ENCODE peak calls at places on chromosome 10, in seven cellular contexts. P is left ventricle myocardium inferior, U is aorta, T is AG04450, Q is transverse colon, D is SJSA1, N is fibroblast of lung. K is an unnamed sample.

GRCh38 chr10:129929343-129930297 is 34.5 kb downstream of the EBF3 start:
- DNase-seq in P (peak; percentile 11), U (no peak), T (no peak), Q (no peak), D (no peak), N (no peak), K (no peak)

GRCh38 chr10:131050162-131050766 is 261.3 kb downstream of the TCERG1L start:
- DNase-seq in P (no peak), U (no peak), T (no peak), Q (no peak), D (no peak), N (no peak), K (no peak)

GRCh38 chr10:6162589-6163356 is 40.0 kb upstream of the PFKFB3 start:
- DNase-seq in P (no peak), U (peak; percentile 26), T (no peak), Q (peak; percentile 39), D (no peak), N (no peak), K (no peak)

GRCh38 chr10:3126741-3127342 is 45.7 kb downstream of the PITRM1 start:
- DNase-seq in P (peak; percentile 56), U (peak; percentile 66), T (no peak), Q (peak; percentile 60), D (no peak), N (no peak), K (no peak)

GRCh38 chr10:118584181-118584954 is 11.1 kb downstream of the PRLHR start:
- DNase-seq in P (no peak), U (no peak), T (peak; percentile 7), Q (no peak), D (no peak), N (peak; percentile 63), K (no peak)

GRCh38 chr10:117136391-117136975 is 1.6 kb downstream of the VAX1 start:
- DNase-seq in P (no peak), U (no peak), T (no peak), Q (no peak), D (no peak), N (no peak), K (no peak)

GRCh38 chr10:30687698-30688213 is 58.2 kb upstream of the LYZL2 start:
- DNase-seq in P (peak; percentile 64), U (peak; percentile 85), T (peak; percentile 45), Q (peak; percentile 80), D (peak; percentile 81), N (peak; percentile 74), K (peak; percentile 65)

GRCh38 chr10:93542358-93542791 is 24.1 kb upstream of the FFAR4 start:
- DNase-seq in P (peak; percentile 71), U (no peak), T (no peak), Q (peak; percentile 80), D (no peak), N (peak; percentile 39), K (no peak)

GRCh38 chr10:121880842-121881423 is 46.9 kb downstream of the ATE1 start:
- DNase-seq in P (no peak), U (no peak), T (no peak), Q (no peak), D (no peak), N (peak; percentile 72), K (no peak)

GRCh38 chr10:42977032-42977416 is 99.8 kb upstream of the RET start:
- DNase-seq in P (no peak), U (no peak), T (no peak), Q (peak; percentile 4), D (no peak), N (no peak), K (no peak)

GRCh38 chr10:100510533-100511308 is 8.9 kb downstream of the SEC31B start:
- DNase-seq in P (no peak), U (no peak), T (no peak), Q (no peak), D (no peak), N (no peak), K (peak; percentile 37)

GRCh38 chr10:119030421-119031250 is 1.1 kb downstream of the NANOS1 start:
- DNase-seq in P (peak; percentile 39), U (no peak), T (no peak), Q (peak; percentile 60), D (no peak), N (peak; percentile 55), K (peak; percentile 56)

GRCh38 chr10:112843623-112844022 is 106.4 kb upstream of the TCF7L2 start:
- DNase-seq in P (no peak), U (no peak), T (no peak), Q (no peak), D (no peak), N (no peak), K (no peak)

GRCh38 chr10:71036586-71036985 is 148.2 kb upstream of the PCBD1 start:
- DNase-seq in P (no peak), U (no peak), T (no peak), Q (no peak), D (no peak), N (no peak), K (no peak)

GRCh38 chr10:31927597-31928530 is 767 bp downstream of the ARHGAP12 start:
- DNase-seq in P (peak; percentile 44), U (peak; percentile 68), T (no peak), Q (peak; percentile 62), D (peak; percentile 56), N (peak; percentile 54), K (peak; percentile 70)

GRCh38 chr10:103729851-103730250 is 125.5 kb downstream of the SH3PXD2A start:
- DNase-seq in P (no peak), U (no peak), T (no peak), Q (no peak), D (no peak), N (no peak), K (no peak)

GRCh38 chr10:75097666-75098285 is 13.7 kb upstream of the SAMD8 start:
- DNase-seq in P (no peak), U (no peak), T (no peak), Q (no peak), D (no peak), N (peak; percentile 40), K (no peak)

GRCh38 chr10:33240265-33240664 is 94.2 kb downstream of the NRP1 start:
- DNase-seq in P (no peak), U (no peak), T (no peak), Q (no peak), D (no peak), N (no peak), K (no peak)

GRCh38 chr10:96073722-96074121 is 30.3 kb downstream of the CCNJ start:
- DNase-seq in P (no peak), U (no peak), T (no peak), Q (no peak), D (no peak), N (peak; percentile 60), K (no peak)

GRCh38 chr10:74916283-74916682 is 89.9 kb downstream of the KAT6B start:
- DNase-seq in P (no peak), U (no peak), T (no peak), Q (no peak), D (no peak), N (peak; percentile 64), K (no peak)

GRCh38 chr10:10579709-10580108 is 438.0 kb upstream of the CELF2 start:
- DNase-seq in P (no peak), U (no peak), T (no peak), Q (no peak), D (no peak), N (no peak), K (no peak)

GRCh38 chr10:75935650-75936400 is 504.4 kb downstream of the LRMDA start:
- DNase-seq in P (no peak), U (no peak), T (no peak), Q (no peak), D (no peak), N (no peak), K (no peak)

GRCh38 chr10:112210672-112211071 is 27.1 kb upstream of the GPAM start:
- DNase-seq in P (no peak), U (no peak), T (no peak), Q (no peak), D (no peak), N (no peak), K (no peak)

GRCh38 chr10:35192645-35193249 is 66.1 kb downstream of the CREM start:
- DNase-seq in P (no peak), U (no peak), T (no peak), Q (no peak), D (no peak), N (no peak), K (no peak)

GRCh38 chr10:72812798-72813430 is 80.6 kb upstream of the OIT3 start:
- DNase-seq in P (no peak), U (no peak), T (no peak), Q (no peak), D (no peak), N (peak; percentile 60), K (no peak)

GRCh38 chr10:131126321-131127121 is 185.0 kb downstream of the TCERG1L start:
- DNase-seq in P (no peak), U (no peak), T (no peak), Q (no peak), D (no peak), N (no peak), K (no peak)

GRCh38 chr10:48332166-48332870 is 25.8 kb downstream of the MAPK8 start:
- DNase-seq in P (no peak), U (no peak), T (no peak), Q (no peak), D (no peak), N (no peak), K (no peak)

GRCh38 chr10:13586676-13587355 is at the start of gene PRPF18:
- DNase-seq in P (peak; percentile 91), U (peak; percentile 95), T (peak; percentile 76), Q (peak; percentile 94), D (peak; percentile 90), N (peak; percentile 94), K (peak; percentile 96)
- H3K4me3 ChIP-seq in P (peak within 1 kb of the TSS; percentile 88), U (peak within 1 kb of the TSS; percentile 96), T (peak within 1 kb of the TSS; percentile 100), Q (peak within 1 kb of the TSS; percentile 78), D (peak within 1 kb of the TSS; percentile 71), N (peak within 1 kb of the TSS; percentile 100), K (peak within 1 kb of the TSS; percentile 97)

GRCh38 chr10:77334501-77334900 is 303.1 kb downstream of the KCNMA1 start:
- DNase-seq in P (no peak), U (no peak), T (no peak), Q (no peak), D (no peak), N (no peak), K (no peak)
- H3K27ac ChIP-seq in P (no peak overlapping the region), U (no peak overlapping the region), T (no peak overlapping the region), Q (no peak overlapping the region), D (no peak overlapping the region), N (no peak overlapping the region), K (no peak overlapping the region)

GRCh38 chr10:65891073-65891981 is 1034.5 kb upstream of the LRRTM3 start:
- DNase-seq in P (no peak), U (no peak), T (no peak), Q (no peak), D (no peak), N (no peak), K (no peak)
- H3K4me3 ChIP-seq in P (no peak overlapping the region), U (no peak overlapping the region), T (no peak overlapping the region), Q (no peak overlapping the region), D (no peak overlapping the region), N (no peak overlapping the region), K (no peak overlapping the region)

DNA sequence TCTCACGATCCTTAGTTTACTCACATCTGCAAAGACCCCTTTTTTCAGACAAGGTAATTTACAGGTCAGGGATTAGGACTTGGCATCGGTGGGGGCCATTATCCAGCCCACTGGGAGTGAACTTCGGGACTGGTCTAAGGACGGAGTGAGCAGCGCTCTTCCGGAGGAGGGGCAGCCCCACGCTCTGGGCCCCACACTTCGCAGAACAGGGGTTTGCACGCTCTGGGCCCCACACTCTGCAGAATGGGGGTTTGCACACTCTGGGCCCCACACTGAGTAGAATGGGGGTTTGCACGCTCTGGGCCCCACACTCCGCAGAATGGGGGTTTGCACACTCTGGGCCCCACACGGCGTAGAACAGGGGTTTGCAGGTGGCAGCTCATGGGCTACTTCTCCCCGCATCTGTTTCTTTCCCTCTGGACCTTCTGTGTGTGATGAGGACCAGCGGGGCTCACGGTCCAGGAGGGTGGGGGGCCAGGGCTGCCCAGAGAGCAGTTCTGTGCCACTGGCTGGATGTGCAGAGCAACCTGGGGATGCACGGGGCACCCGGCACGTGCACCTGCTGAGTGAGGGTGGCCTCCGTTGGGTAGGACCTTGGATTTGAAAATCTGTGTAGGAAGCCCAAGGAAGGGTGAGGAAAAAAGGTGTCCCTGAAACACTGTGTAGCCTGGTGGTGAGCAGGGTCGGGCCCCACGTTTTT is 134.8 kb downstream of the WDR37 start:
- DNase-seq in P (no peak), U (peak; percentile 3), T (no peak), Q (no peak), D (no peak), N (no peak), K (no peak)
- H3K27ac ChIP-seq in P (no peak overlapping the region), U (no peak overlapping the region), T (no peak overlapping the region), Q (no peak overlapping the region), D (no peak overlapping the region), N (no peak overlapping the region), K (no peak overlapping the region)

K was measured in CD8-positive, alpha-beta T cell.